ENCODE peak calls at places on chromosomes 3 and 15, in four cellular contexts. N, S, F and Y are unnamed samples.

GRCh38 chr3:139353920-139354556 is 10.2 kb downstream of the MRPS22 start:
- DNase-seq in S (no peak), F (peak; percentile 44), N (no peak), Y (no peak)

GRCh38 chr15:100834731-100835130 is 44.9 kb upstream of the ALDH1A3 start:
- DNase-seq in N (no peak), S (no peak), F (no peak), Y (no peak)

GRCh38 chr15:74790080-74790916 is 8.4 kb downstream of the CSK start:
- DNase-seq in S (no peak), F (peak; percentile 34), N (no peak), Y (no peak)

GRCh38 chr3:45225465-45226205 is 452 bp downstream of the TMEM158 start:
- DNase-seq in F (no peak), N (peak; percentile 60), S (peak; percentile 27), Y (peak; percentile 69)

GRCh38 chr3:168249048-168249538 is 153.4 kb upstream of the GOLIM4 start:
- DNase-seq in S (no peak), N (peak; percentile 57), F (peak; percentile 6), Y (no peak)

GRCh38 chr3:12993623-12994356 is 79.4 kb downstream of the IQSEC1 start:
- DNase-seq in F (no peak), N (peak; percentile 61), S (no peak), Y (no peak)

GRCh38 chr3:172203522-172204258 is 164.3 kb downstream of the FNDC3B start:
- DNase-seq in F (no peak), S (no peak), N (no peak), Y (no peak)

GRCh38 chr15:75403892-75404291 is 35.5 kb upstream of the MAN2C1 start:
- DNase-seq in S (no peak), N (no peak), F (no peak), Y (no peak)

GRCh38 chr3:37595784-37596180 is 265.9 kb upstream of the CTDSPL start:
- DNase-seq in N (no peak), S (no peak), F (no peak), Y (no peak)

GRCh38 chr3:4976109-4976508 is 3.1 kb upstream of the BHLHE40 start:
- DNase-seq in N (no peak), F (no peak), S (no peak), Y (peak; percentile 74)

GRCh38 chr15:63449711-63450110 is 54.7 kb upstream of the USP3 start:
- DNase-seq in N (no peak), S (no peak), F (no peak), Y (no peak)

GRCh38 chr3:9211155-9211950 is 38.1 kb downstream of the SRGAP3 start:
- DNase-seq in N (no peak), S (no peak), F (peak; percentile 48), Y (no peak)

GRCh38 chr15:84883916-84884781 is at the start of gene SLC28A1:
- DNase-seq in S (no peak), N (no peak), F (no peak), Y (no peak)

GRCh38 chr3:187098925-187099512 is 40.3 kb downstream of the RPL39L start:
- DNase-seq in F (peak; percentile 6), S (no peak), N (no peak), Y (no peak)

GRCh38 chr15:99961011-99961441 is 227.8 kb upstream of the LYSMD4 start:
- DNase-seq in F (no peak), S (no peak), N (peak; percentile 5), Y (no peak)

GRCh38 chr3:50297384-50297775 is 1.8 kb downstream of the HYAL3 start:
- DNase-seq in S (no peak), F (no peak), N (no peak), Y (no peak)

GRCh38 chr15:63791236-63791635 is 42.5 kb downstream of the HERC1 start:
- DNase-seq in F (peak; percentile 12), S (no peak), N (no peak), Y (no peak)

GRCh38 chr3:69791111-69791510 is 51.8 kb downstream of the MITF start:
- DNase-seq in F (peak; percentile 88), N (no peak), S (no peak), Y (no peak)

GRCh38 chr15:65980824-65981456 is 111.6 kb downstream of the RAB11A start:
- DNase-seq in N (peak; percentile 65), F (peak; percentile 62), S (peak; percentile 51), Y (peak; percentile 67)

GRCh38 chr15:60390231-60390630 is 7.6 kb downstream of the ANXA2 start:
- DNase-seq in N (no peak), S (no peak), F (no peak), Y (no peak)

GRCh38 chr3:56323986-56324420 is 144.3 kb downstream of the ERC2 start:
- DNase-seq in N (no peak), S (peak; percentile 24), F (peak; percentile 23), Y (no peak)

GRCh38 chr3:69864751-69865150 is 125.5 kb downstream of the MITF start:
- DNase-seq in S (no peak), F (no peak), N (no peak), Y (no peak)